ENCODE peak calls at places on chromosomes 6 and 20, in seven cellular contexts. Y is heart right ventricle; V is testis; H is CD8-positive, alpha-beta T cell; C is hepatocyte; M is endothelial cell; W is astrocyte of the cerebellum. G is an unnamed sample.

GRCh38 chr6:15382089-15382488 is 136.2 kb downstream of the JARID2 start:
- DNase-seq in Y (no peak), V (no peak), H (no peak), C (no peak), M (no peak), W (no peak), G (no peak)

GRCh38 chr6:150403458-150404245 is 34.8 kb downstream of the IYD start:
- DNase-seq in Y (peak), V (no peak), H (no peak), C (peak), M (no peak), W (peak), G (no peak)

GRCh38 chr20:11553603-11554002 is 364.1 kb upstream of the BTBD3 start:
- DNase-seq in Y (no peak), V (no peak), H (no peak), C (no peak), M (no peak), W (no peak), G (no peak)

GRCh38 chr6:109349419-109349987 is 32.8 kb downstream of the CD164 start:
- DNase-seq in Y (peak), V (peak), H (no peak), C (peak), M (no peak), W (peak), G (peak)

GRCh38 chr20:64269604-64270411 is 14.3 kb downstream of the PCMTD2 start:
- DNase-seq in Y (no peak), V (no peak), H (no peak), C (no peak), M (no peak), W (no peak), G (no peak)

GRCh38 chr6:35678021-35678654 is 10.6 kb downstream of the FKBP5 start:
- DNase-seq in Y (no peak), V (no peak), H (no peak), C (no peak), M (no peak), W (no peak), G (no peak)

GRCh38 chr20:7818477-7818876 is 121.8 kb downstream of the HAO1 start:
- DNase-seq in Y (no peak), V (no peak), H (no peak), C (no peak), M (no peak), W (no peak), G (no peak)

GRCh38 chr6:134520181-134521115 is 202.5 kb upstream of the SGK1 start:
- DNase-seq in Y (no peak), V (no peak), H (no peak), C (peak), M (no peak), W (peak), G (peak)

GRCh38 chr20:16393836-16394235 is 179.4 kb downstream of the KIF16B start:
- DNase-seq in Y (no peak), V (no peak), H (no peak), C (no peak), M (no peak), W (no peak), G (no peak)

GRCh38 chr6:31834704-31835375 is 7.3 kb downstream of the HSPA1B start:
- DNase-seq in Y (peak), V (peak), H (peak), C (peak), M (peak), W (no peak), G (no peak)

GRCh38 chr6:28220164-28221133 is 4.6 kb upstream of the ZSCAN9 start:
- DNase-seq in Y (no peak), V (no peak), H (no peak), C (no peak), M (no peak), W (no peak), G (no peak)

GRCh38 chr6:70028246-70028645 is 161.9 kb downstream of the COL19A1 start:
- DNase-seq in Y (no peak), V (peak), H (no peak), C (no peak), M (no peak), W (no peak), G (no peak)

GRCh38 chr6:163438940-163439335 is 24.4 kb downstream of the QKI start:
- DNase-seq in Y (peak), V (peak), H (no peak), C (peak), M (no peak), W (no peak), G (no peak)

GRCh38 chr6:753486-753885 is 60.5 kb upstream of the EXOC2 start:
- DNase-seq in Y (no peak), V (no peak), H (no peak), C (no peak), M (no peak), W (no peak), G (no peak)

GRCh38 chr20:21099653-21100589 is 6.2 kb downstream of the LINC00237 start:
- DNase-seq in Y (no peak), V (peak), H (no peak), C (peak), M (peak), W (no peak), G (no peak)

GRCh38 chr6:32843979-32844838 is at the start of gene PSMB8:
- DNase-seq in Y (peak), V (peak), H (peak), C (peak), M (peak), W (peak), G (peak)
- TF ChIP-seq CTCF in Y (no peak), V (no peak), H (no peak), C (peak), M (no peak), W (peak), G (peak)

GRCh38 chr6:24252215-24252614 is 105.6 kb downstream of the DCDC2 start:
- DNase-seq in Y (no peak), V (no peak), H (no peak), C (no peak), M (no peak), W (no peak), G (no peak)
- TF ChIP-seq CTCF in Y (no peak), V (no peak), H (no peak), C (no peak), M (no peak), W (no peak), G (no peak)

GRCh38 chr20:37904845-37905244 is 1.9 kb downstream of the VSTM2L start:
- DNase-seq in Y (no peak), V (no peak), H (no peak), C (no peak), M (no peak), W (no peak), G (no peak)

GRCh38 chr20:37902504-37903313 is at the start of gene VSTM2L:
- DNase-seq in Y (no peak), V (peak), H (no peak), C (peak), M (peak), W (peak), G (peak)

GRCh38 chr20:37904008-37904675 is 1.2 kb downstream of the VSTM2L start:
- DNase-seq in Y (no peak), V (peak), H (no peak), C (no peak), M (no peak), W (no peak), G (no peak)

GRCh38 chr20:37901667-37902503 is 1.0 kb upstream of the VSTM2L start:
- DNase-seq in Y (no peak), V (peak), H (no peak), C (peak), M (peak), W (peak), G (peak)

DNA sequence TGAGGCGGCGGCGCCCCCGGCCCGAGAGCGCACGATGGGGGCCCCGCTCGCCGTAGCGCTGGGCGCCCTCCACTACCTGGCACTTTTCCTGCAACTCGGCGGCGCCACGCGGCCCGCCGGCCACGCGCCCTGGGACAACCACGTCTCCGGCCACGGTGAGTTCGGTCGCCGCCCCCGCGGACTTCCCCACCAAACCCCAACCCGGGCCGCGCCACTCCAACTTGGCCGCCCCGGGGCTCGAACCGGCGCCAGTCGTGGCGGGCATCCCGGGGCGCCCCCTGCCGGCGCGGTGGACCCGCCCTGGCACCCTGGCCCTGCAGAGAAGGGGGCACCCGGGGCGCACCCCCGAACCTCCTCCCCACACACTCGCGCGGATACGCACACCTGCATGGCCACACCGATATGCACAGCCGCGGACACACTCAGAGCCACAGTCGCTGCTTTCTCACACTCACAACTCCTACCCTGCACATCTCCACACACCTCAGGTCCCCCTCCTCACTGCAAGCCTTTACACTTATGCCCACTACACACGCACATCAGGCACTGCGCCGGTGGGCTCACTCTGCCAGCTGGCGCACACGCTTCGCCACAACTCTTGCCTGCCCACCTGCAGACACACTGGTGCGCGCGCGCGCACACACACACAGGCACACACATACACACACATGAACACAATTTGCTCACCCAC is 535 bp downstream of the VSTM2L start:
- DNase-seq in Y (no peak), V (no peak), H (no peak), C (no peak), M (peak), W (no peak), G (no peak)
- TF ChIP-seq CTCF in Y (no peak), V (no peak), H (no peak), C (peak), M (peak), W (peak), G (peak)

GRCh38 chr6:160767647-160768019 is 65.6 kb downstream of the PLG start:
- DNase-seq in Y (no peak), V (no peak), H (no peak), C (no peak), M (no peak), W (no peak), G (no peak)
- TF ChIP-seq CTCF in Y (no peak), V (no peak), H (no peak), C (no peak), M (no peak), W (no peak), G (no peak)

GRCh38 chr6:112780498-112781096 is 433.5 kb downstream of the RFPL4B start:
- DNase-seq in Y (peak), V (peak), H (no peak), C (peak), M (peak), W (peak), G (peak)

GRCh38 chr6:112785408-112785807 is 438.3 kb downstream of the RFPL4B start:
- DNase-seq in Y (no peak), V (no peak), H (no peak), C (no peak), M (no peak), W (no peak), G (no peak)

GRCh38 chr6:112786801-112787200 is 439.7 kb downstream of the RFPL4B start:
- DNase-seq in Y (no peak), V (no peak), H (no peak), C (no peak), M (no peak), W (no peak), G (no peak)

DNA sequence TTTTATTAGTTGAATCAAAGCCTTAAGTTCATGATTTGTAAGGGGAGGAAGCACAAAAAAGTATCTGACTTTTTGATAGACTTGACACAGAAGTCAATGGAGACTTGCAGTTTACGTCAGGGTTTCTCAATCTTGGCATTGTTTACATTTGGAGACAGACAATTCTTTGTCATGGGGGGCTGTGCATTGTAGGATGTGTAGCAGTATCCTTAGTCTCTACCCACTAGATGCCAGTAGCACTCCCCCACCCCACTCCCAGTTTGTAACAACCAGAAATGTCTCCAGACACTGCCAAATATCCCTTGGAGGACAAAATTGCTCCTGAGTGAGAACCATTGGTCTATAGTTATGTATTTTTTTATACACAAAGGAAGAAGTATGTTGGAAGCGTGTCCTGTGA is 434.1 kb downstream of the RFPL4B start:
- DNase-seq in Y (no peak), V (peak), H (no peak), C (peak), M (peak), W (no peak), G (no peak)
- TF ChIP-seq CTCF in Y (no peak), V (no peak), H (no peak), C (peak), M (no peak), W (peak), G (no peak)

GRCh38 chr6:29968130-29968529 is 25.8 kb downstream of the HLA-A start:
- DNase-seq in Y (no peak), V (no peak), H (no peak), C (no peak), M (no peak), W (no peak), G (no peak)
- TF ChIP-seq CTCF in Y (no peak), V (no peak), H (no peak), C (no peak), M (no peak), W (no peak), G (no peak)

GRCh38 chr20:50191566-50192363 is 1.1 kb downstream of the CEBPB start:
- DNase-seq in Y (no peak), V (peak), H (peak), C (peak), M (peak), W (no peak), G (no peak)
- TF ChIP-seq CTCF in Y (peak), V (peak), H (peak), C (peak), M (peak), W (peak), G (no peak)

GRCh38 chr20:23640873-23641667 is 3.3 kb upstream of the CST3 start:
- DNase-seq in Y (no peak), V (no peak), H (no peak), C (no peak), M (no peak), W (no peak), G (no peak)

GRCh38 chr20:23644159-23644558 is 6.4 kb upstream of the CST3 start:
- DNase-seq in Y (no peak), V (no peak), H (no peak), C (no peak), M (no peak), W (no peak), G (no peak)

GRCh38 chr20:23643665-23644064 is 5.9 kb upstream of the CST3 start:
- DNase-seq in Y (no peak), V (no peak), H (no peak), C (no peak), M (no peak), W (no peak), G (no peak)

GRCh38 chr20:23640018-23640872 is 2.5 kb upstream of the CST3 start:
- DNase-seq in Y (no peak), V (no peak), H (no peak), C (no peak), M (no peak), W (no peak), G (no peak)

DNA sequence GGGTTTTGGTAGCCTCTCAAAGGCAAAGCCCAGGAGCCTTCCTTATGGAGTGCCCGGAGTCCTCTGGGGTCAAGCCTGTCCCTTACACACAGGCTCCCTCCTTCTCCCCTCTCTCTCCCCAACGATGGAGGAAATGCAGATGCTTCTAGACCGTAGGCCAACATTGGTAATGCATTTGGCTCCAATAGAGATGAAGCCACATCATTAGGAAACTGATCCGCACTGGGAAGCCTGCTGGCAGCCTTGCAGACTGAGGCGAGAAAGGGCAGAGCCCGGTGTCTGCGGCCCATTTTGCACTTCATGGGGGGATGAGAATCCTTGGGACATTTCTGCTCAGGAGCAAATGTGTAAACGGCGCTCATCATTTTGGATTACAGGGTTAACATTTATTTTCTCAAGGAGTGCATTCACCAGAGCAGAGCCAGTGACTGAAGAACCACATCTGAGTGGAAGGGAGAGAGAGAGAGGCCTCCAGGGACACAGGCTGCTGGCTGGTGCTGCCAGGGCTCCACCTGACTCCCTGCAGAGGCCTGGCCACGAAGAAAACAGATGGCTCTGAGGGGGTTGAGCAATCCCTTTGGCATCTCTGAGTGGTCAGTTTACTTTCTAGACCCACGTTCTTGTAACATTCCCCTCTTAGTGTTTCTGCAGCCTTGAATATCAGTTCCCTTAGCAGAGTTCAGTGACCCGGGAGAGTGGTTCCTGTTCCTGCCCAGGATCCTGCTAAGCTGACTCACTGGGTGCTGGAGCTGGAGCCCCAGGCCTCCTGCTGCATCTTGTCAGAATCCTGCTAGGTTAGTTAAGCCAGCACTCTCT is 4.4 kb upstream of the CST3 start:
- DNase-seq in Y (no peak), V (peak), H (no peak), C (peak), M (no peak), W (no peak), G (peak)
- TF ChIP-seq CTCF in Y (no peak), V (no peak), H (no peak), C (no peak), M (no peak), W (no peak), G (no peak)

GRCh38 chr6:110620065-110620464 is 143.7 kb upstream of the SLC22A16 start:
- DNase-seq in Y (no peak), V (no peak), H (no peak), C (no peak), M (no peak), W (no peak), G (no peak)

GRCh38 chr6:110617057-110617456 is 140.6 kb upstream of the SLC22A16 start:
- DNase-seq in Y (no peak), V (no peak), H (no peak), C (no peak), M (no peak), W (no peak), G (no peak)

GRCh38 chr6:110621061-110621460 is 144.6 kb upstream of the SLC22A16 start:
- DNase-seq in Y (no peak), V (no peak), H (no peak), C (no peak), M (no peak), W (no peak), G (no peak)

GRCh38 chr6:110619275-110619908 is 143.0 kb upstream of the SLC22A16 start:
- DNase-seq in Y (no peak), V (no peak), H (no peak), C (no peak), M (no peak), W (no peak), G (no peak)

DNA sequence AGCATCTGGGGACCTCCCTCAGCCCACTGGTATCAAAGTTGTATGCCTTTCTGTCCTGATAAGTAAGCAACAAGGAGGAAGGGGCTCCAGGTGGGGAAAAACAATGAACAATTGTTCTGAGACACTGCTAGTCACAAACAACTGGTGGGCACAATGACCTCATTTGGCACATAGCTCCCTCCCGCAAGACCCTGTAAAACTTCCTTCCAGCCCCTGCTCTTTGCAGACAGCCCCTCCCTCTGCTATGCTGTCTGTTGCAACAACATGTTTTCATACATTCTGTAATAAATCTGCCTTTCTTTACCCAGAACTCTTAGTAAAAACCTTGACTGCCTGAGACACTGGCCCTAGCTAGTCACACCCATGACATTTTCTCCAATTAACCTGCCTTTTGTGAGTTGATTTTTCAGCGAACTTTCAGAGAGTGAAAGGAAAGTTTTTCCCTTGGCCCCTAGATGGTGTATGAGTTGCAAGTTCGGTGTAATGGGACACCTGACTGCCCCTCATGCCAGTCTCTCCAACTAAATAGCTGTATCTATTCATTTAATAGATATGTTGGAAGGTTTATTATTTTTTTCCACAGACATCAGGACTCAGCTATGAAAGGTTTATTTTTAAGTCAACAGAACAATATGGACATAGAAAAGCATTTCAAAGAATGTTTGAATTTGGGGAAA is 142.3 kb upstream of the SLC22A16 start:
- DNase-seq in Y (no peak), V (no peak), H (no peak), C (peak), M (peak), W (no peak), G (no peak)
- TF ChIP-seq CTCF in Y (peak), V (no peak), H (no peak), C (peak), M (peak), W (peak), G (no peak)

GRCh38 chr20:35695245-35695749 is 3.9 kb downstream of the NFS1 start:
- DNase-seq in Y (no peak), V (no peak), H (no peak), C (no peak), M (no peak), W (no peak), G (no peak)
- TF ChIP-seq CTCF in Y (no peak), V (no peak), H (no peak), C (no peak), M (no peak), W (no peak), G (no peak)

G was measured in AG09319.